ENCODE peak calls at places on chromosomes 2 and 18, in five cellular contexts. R, Y, K, X and F are unnamed samples.

GRCh38 chr2:86453838-86454237 is 12.7 kb downstream of the KDM3A start:
- DNase-seq in K (no peak), X (no peak), R (peak), Y (peak), F (peak)

GRCh38 chr2:18047114-18047695 is 168.7 kb downstream of the KCNS3 start:
- DNase-seq in R (no peak), Y (no peak), X (no peak), K (no peak), F (no peak)

GRCh38 chr2:67216881-67217280 is 180.3 kb upstream of the ETAA1 start:
- DNase-seq in X (no peak), Y (no peak), R (no peak), K (no peak), F (no peak)

GRCh38 chr2:101442042-101442666 is 32.8 kb downstream of the RFX8 start:
- DNase-seq in R (no peak), K (no peak), Y (no peak), X (no peak), F (no peak)

GRCh38 chr2:114259389-114259788 is 183.1 kb upstream of the DPP10 start:
- DNase-seq in X (no peak), R (no peak), K (no peak), Y (no peak), F (no peak)

GRCh38 chr2:68284896-68285295 is 32.6 kb upstream of the PPP3R1 start:
- DNase-seq in K (peak), Y (peak), X (no peak), R (no peak), F (peak)

GRCh38 chr2:168345601-168346000 is 98.2 kb upstream of the STK39 start:
- DNase-seq in Y (no peak), K (no peak), X (no peak), R (no peak), F (no peak)

GRCh38 chr2:188845692-188846091 is 128.5 kb upstream of the COL3A1 start:
- DNase-seq in K (no peak), Y (no peak), R (no peak), X (no peak), F (peak)

GRCh38 chr2:234071664-234072063 is 21.2 kb downstream of the SPP2 start:
- DNase-seq in X (no peak), Y (no peak), R (no peak), K (no peak), F (no peak)

GRCh38 chr2:30915485-30915884 is 108.2 kb upstream of the CAPN13 start:
- DNase-seq in Y (no peak), X (peak), K (no peak), R (peak), F (peak)

GRCh38 chr18:21342372-21342771 is 100.3 kb downstream of the GREB1L start:
- DNase-seq in X (no peak), R (peak), K (no peak), Y (no peak), F (no peak)

GRCh38 chr2:240960963-240961876 is 37.2 kb upstream of the SNED1 start:
- DNase-seq in R (no peak), Y (peak), X (no peak), K (no peak), F (peak)

GRCh38 chr2:9282128-9282527 is 75.5 kb downstream of the ASAP2 start:
- DNase-seq in Y (no peak), R (no peak), X (no peak), K (no peak), F (no peak)

GRCh38 chr2:158060862-158061435 is 40.7 kb upstream of the UPP2 start:
- DNase-seq in R (no peak), Y (no peak), X (no peak), K (no peak), F (peak)

GRCh38 chr2:62478093-62478580 is 27.9 kb downstream of the TMEM17 start:
- DNase-seq in Y (no peak), R (no peak), K (no peak), X (no peak), F (no peak)

GRCh38 chr2:139949242-139949972 is 1169.2 kb upstream of the NXPH2 start:
- DNase-seq in X (no peak), R (no peak), K (no peak), Y (no peak), F (no peak)

GRCh38 chr18:59359576-59359952 is 499 bp upstream of the LMAN1 start:
- DNase-seq in R (no peak), X (no peak), Y (no peak), K (no peak), F (no peak)

GRCh38 chr18:58522157-58522556 is 106.7 kb downstream of the ALPK2 start:
- DNase-seq in R (no peak), X (no peak), Y (no peak), K (no peak), F (no peak)

GRCh38 chr2:46010925-46011490 is 286.2 kb upstream of the EPAS1 start:
- DNase-seq in K (no peak), Y (no peak), R (no peak), X (peak), F (peak)

GRCh38 chr18:23921716-23922285 is 92.8 kb upstream of the TTC39C start:
- DNase-seq in K (no peak), R (peak), Y (no peak), X (no peak), F (no peak)

GRCh38 chr2:56130463-56131070 is 53.2 kb upstream of the CCDC85A start:
- DNase-seq in K (no peak), R (peak), X (no peak), Y (no peak), F (peak)

GRCh38 chr2:119233326-119234020 is 9.8 kb downstream of the STEAP3 start:
- DNase-seq in Y (no peak), K (peak), R (no peak), X (no peak), F (no peak)

GRCh38 chr2:219176818-219177593 is at the start of gene CNPPD1:
- DNase-seq in X (peak), K (peak), Y (peak), R (peak), F (peak)

DNA sequence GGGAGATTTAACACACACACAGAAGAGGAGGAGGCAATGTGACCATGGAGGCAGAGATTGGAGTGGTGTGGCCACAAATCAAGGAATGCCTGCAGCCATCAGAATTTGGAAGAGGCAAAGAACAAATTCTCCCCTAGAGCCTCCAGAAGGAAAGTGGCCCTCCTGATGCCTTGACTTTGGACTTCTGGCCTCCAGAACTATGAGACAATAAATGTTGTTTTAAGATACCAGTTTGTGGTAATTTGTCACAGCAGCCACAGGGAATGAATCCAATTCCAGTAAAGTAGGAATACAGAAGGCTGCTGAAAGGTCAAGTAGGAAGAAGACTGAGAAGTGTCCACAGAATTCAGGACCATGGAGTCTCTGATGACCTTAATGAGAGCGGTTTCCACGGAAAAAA is 18.1 kb downstream of the PAIP2B start:
- DNase-seq in R (no peak), X (no peak), Y (no peak), K (no peak), F (no peak)
- H3K4me3 ChIP-seq in R (no peak), X (no peak), Y (no peak), K (no peak), F (no peak)

GRCh38 chr2:70085711-70086277 is 1.5 kb upstream of the PCBP1 start:
- DNase-seq in K (no peak), X (peak), Y (no peak), R (no peak), F (no peak)

GRCh38 chr2:70086278-70086837 is 919 bp upstream of the PCBP1 start:
- DNase-seq in K (peak), R (peak), X (peak), Y (peak), F (peak)

GRCh38 chr2:70083344-70084156 is 3.7 kb upstream of the PCBP1 start:
- DNase-seq in R (no peak), K (no peak), Y (no peak), X (no peak), F (no peak)

GRCh38 chr2:70086838-70087702 is at the start of gene PCBP1:
- DNase-seq in R (peak), Y (peak), K (peak), X (peak), F (peak)

GRCh38 chr2:70084973-70085710 is 2.1 kb upstream of the PCBP1 start:
- DNase-seq in Y (no peak), R (no peak), X (peak), K (peak), F (no peak)
- H3K4me3 ChIP-seq in Y (peak), R (no peak), X (peak), K (peak), F (peak)

DNA sequence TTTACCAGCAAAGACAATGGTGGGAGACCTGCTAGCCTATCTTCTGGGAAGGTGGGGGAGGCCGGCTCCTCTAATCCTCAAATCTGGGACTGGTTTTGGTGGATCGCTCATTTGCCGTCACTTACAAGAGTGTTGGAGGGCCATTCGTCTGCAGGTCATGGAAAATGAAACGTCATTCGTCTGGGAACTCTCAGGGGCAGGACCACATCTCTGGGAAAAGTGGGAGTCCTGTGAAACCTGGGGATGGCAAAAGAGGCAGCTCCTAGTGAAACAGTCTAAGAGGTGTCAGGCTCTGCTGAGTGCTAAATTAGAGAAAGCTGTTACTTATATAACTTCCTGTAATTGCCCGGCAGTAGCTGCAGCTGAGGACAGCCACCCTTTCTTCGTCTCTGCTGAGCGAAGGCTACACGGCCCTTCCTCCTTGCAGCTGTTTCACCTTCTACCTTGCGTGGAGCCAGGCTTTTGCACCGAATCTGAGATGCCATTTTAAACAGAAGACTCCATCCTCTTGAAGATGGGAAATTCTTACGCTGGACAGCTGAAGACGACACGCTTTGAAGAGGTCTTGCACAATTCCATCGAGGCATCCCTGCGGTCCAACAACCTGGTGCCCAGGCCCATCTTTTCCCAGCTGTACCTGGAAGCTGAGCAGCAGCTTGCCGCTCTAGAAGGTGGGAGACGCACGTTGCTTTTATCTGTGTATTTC is 22.4 kb downstream of the GREB1 start:
- DNase-seq in Y (no peak), R (no peak), K (no peak), X (no peak), F (no peak)
- H3K4me3 ChIP-seq in Y (no peak), R (no peak), K (no peak), X (no peak), F (no peak)

GRCh38 chr2:3453196-3453845 is 66.0 kb downstream of the ADI1 start:
- DNase-seq in R (no peak), Y (no peak), K (no peak), X (peak), F (no peak)
- H3K4me3 ChIP-seq in R (no peak), Y (no peak), K (no peak), X (no peak), F (no peak)

GRCh38 chr2:224401641-224402342 is at the start of gene FAM124B:
- DNase-seq in X (no peak), K (peak), Y (peak), R (peak), F (peak)

GRCh38 chr2:224398289-224398688 is 3.6 kb downstream of the FAM124B start:
- DNase-seq in K (no peak), X (no peak), Y (no peak), R (no peak), F (no peak)

GRCh38 chr2:224403657-224404056 is 1.8 kb upstream of the FAM124B start:
- DNase-seq in Y (no peak), X (no peak), R (no peak), K (no peak), F (no peak)

GRCh38 chr2:224400886-224401632 is 848 bp downstream of the FAM124B start:
- DNase-seq in K (no peak), Y (peak), R (peak), X (no peak), F (no peak)

DNA sequence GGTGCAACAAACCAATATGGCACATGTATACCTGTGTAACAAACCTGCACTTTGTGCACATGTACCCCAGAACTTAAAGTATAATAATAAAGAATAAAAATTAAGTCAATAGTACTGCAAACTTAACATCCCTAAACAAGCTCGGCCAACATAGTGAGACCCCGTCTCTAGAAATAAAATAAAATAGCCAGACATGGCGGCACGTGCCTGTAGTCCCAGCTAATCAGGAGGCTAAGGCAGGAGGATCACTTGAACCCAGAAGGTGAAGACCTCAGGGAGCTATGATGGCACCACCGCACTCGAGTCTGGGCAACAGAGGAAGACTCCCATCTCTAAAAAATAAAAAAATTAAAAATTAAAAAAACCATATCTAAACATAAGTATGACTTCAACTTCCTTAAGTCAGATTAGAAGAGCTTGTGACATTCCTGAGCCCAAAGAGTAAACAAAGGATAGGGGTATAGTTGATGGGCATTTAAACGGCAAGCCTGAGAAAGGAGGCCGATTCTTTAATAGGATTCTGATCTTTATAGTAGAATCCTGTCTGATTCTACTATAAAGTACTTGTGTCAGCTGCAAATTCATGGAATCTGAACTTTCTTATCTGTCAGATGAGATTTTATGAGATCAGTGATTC is 1.6 kb downstream of the FAM124B start:
- DNase-seq in Y (no peak), R (no peak), X (no peak), K (no peak), F (no peak)
- H3K4me3 ChIP-seq in Y (peak), R (peak), X (no peak), K (peak), F (no peak)

GRCh38 chr2:133802366-133802765 is 234.1 kb upstream of the NCKAP5 start:
- DNase-seq in Y (no peak), K (no peak), X (no peak), R (no peak), F (no peak)

GRCh38 chr2:133806564-133806963 is 238.3 kb upstream of the NCKAP5 start:
- DNase-seq in Y (no peak), K (no peak), R (no peak), X (no peak), F (no peak)

DNA sequence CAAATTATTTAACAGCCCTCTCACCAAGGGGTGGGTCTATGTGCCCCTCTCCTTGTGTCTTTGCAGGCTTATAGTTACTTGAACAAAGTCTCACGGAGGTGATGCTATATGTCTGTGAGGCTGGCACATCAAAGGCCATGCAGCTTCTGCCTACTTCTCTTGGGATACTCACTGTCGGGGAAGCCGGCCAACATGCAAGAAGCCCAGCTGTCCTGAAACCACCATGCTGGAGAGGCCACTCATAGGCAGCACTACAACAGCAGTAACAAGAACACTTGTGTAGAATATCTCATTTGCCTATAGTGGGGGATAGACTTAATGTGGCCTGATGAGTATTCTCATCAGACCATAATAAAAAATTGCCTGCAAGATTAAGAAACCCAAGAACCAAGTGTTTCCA is 233.7 kb upstream of the NCKAP5 start:
- DNase-seq in Y (no peak), X (no peak), R (no peak), K (no peak), F (no peak)
- H3K4me3 ChIP-seq in Y (no peak), X (no peak), R (no peak), K (no peak), F (no peak)

GRCh38 chr2:238157506-238158017 is 1.2 kb upstream of the ERFE start:
- DNase-seq in Y (no peak), K (no peak), X (no peak), R (no peak), F (no peak)

GRCh38 chr2:238159676-238160205 is 971 bp downstream of the ERFE start:
- DNase-seq in K (peak), R (peak), Y (no peak), X (no peak), F (no peak)

GRCh38 chr2:238158018-238158806 is 558 bp upstream of the ERFE start:
- DNase-seq in Y (no peak), X (peak), R (no peak), K (peak), F (no peak)

GRCh38 chr2:238160206-238161129 is 1.7 kb downstream of the ERFE start:
- DNase-seq in K (peak), Y (no peak), R (peak), X (peak), F (peak)

GRCh38 chr2:238158807-238159539 is at the start of gene ERFE:
- DNase-seq in Y (no peak), R (peak), K (peak), X (peak), F (peak)
- H3K4me3 ChIP-seq in Y (peak), R (peak), K (peak), X (peak), F (peak)

GRCh38 chr2:47083886-47084682 is 71.0 kb downstream of the STPG4 start:
- DNase-seq in Y (no peak), R (no peak), X (no peak), K (no peak), F (no peak)
- H3K4me3 ChIP-seq in Y (no peak), R (no peak), X (no peak), K (no peak), F (no peak)

DNA sequence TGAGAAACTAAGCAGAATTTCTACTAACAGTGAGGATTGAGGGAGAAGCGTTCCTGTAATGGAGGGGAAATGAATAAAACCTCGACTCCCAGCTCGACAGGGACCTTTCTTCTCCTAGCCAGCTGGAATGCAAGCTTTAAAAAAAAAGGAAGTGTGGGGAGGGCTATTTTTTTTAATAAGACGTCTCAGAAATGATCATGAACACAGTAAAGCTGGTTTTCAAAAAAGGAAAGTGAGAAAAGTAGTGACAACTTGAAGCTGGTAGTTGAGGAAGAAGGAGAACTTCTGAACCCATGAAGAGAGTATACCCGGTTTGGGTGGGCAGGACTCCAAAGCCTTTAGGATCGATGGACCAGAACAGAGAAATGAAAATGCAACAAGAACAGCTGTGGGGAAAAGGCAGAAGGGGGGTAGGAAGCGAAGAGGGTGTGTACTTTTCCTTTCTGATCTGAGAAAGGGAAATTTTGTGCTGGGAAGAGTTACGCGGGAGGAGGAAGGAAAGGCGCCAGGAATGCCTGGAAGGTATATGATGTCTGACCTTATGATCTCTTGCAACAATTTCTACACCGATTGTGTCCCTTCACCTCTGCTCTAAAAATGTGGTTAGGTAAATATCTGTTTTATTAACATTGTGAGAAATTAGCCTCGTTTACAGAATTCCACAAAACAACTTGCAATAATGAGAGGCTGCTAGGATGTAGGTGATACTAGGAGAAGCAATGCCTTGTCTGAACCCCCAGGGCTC is 22.6 kb upstream of the CYP1B1 start:
- DNase-seq in Y (no peak), K (no peak), X (no peak), R (no peak), F (no peak)
- H3K4me3 ChIP-seq in Y (peak), K (peak), X (peak), R (no peak), F (no peak)